ENCODE peak calls at places on chromosome 1, in seven cellular contexts. One of them, this sample, is unnamed.

GRCh38 chr1:192379536-192379935 is 62.7 kb downstream of the RGS21 start:
- DNase-seq in fibroblast of the aortic adventitia: no peak
- DNase-seq in BE2C: no peak
- DNase-seq in left lung: no peak
- DNase-seq in mesendoderm: no peak
- DNase-seq in nephron progenitor cell: no peak
- DNase-seq in G401: no peak
- DNase-seq in this sample: no peak

GRCh38 chr1:32195972-32196823 is 4.2 kb upstream of the CCDC28B start:
- DNase-seq in fibroblast of the aortic adventitia: peak
- DNase-seq in BE2C: no peak
- DNase-seq in left lung: no peak
- DNase-seq in mesendoderm: no peak
- DNase-seq in nephron progenitor cell: no peak
- DNase-seq in G401: no peak
- DNase-seq in this sample: no peak

GRCh38 chr1:234607091-234608025 is 2.6 kb downstream of the IRF2BP2 start:
- DNase-seq in fibroblast of the aortic adventitia: peak
- DNase-seq in BE2C: peak
- DNase-seq in left lung: no peak
- DNase-seq in mesendoderm: peak
- DNase-seq in nephron progenitor cell: peak
- DNase-seq in G401: peak
- DNase-seq in this sample: peak

GRCh38 chr1:197577580-197577979 is 197.7 kb downstream of the DENND1B start:
- DNase-seq in fibroblast of the aortic adventitia: no peak
- DNase-seq in BE2C: no peak
- DNase-seq in left lung: no peak
- DNase-seq in mesendoderm: no peak
- DNase-seq in nephron progenitor cell: no peak
- DNase-seq in G401: no peak
- DNase-seq in this sample: no peak

GRCh38 chr1:15139654-15140350 is 13.7 kb upstream of the TMEM51 start:
- DNase-seq in fibroblast of the aortic adventitia: no peak
- DNase-seq in BE2C: peak
- DNase-seq in left lung: no peak
- DNase-seq in mesendoderm: peak
- DNase-seq in nephron progenitor cell: peak
- DNase-seq in G401: peak
- DNase-seq in this sample: no peak

GRCh38 chr1:53949651-53950050 is 3.5 kb downstream of the LRRC42 start:
- DNase-seq in fibroblast of the aortic adventitia: no peak
- DNase-seq in BE2C: peak
- DNase-seq in left lung: no peak
- DNase-seq in mesendoderm: no peak
- DNase-seq in nephron progenitor cell: peak
- DNase-seq in G401: peak
- DNase-seq in this sample: no peak

GRCh38 chr1:248841702-248842395 is 3.8 kb downstream of the ZNF672 start:
- DNase-seq in fibroblast of the aortic adventitia: peak
- DNase-seq in BE2C: peak
- DNase-seq in left lung: no peak
- DNase-seq in mesendoderm: peak
- DNase-seq in nephron progenitor cell: peak
- DNase-seq in G401: no peak
- DNase-seq in this sample: no peak

GRCh38 chr1:9792156-9793042 is 31.4 kb downstream of the CLSTN1 start:
- DNase-seq in fibroblast of the aortic adventitia: no peak
- DNase-seq in BE2C: peak
- DNase-seq in left lung: no peak
- DNase-seq in mesendoderm: peak
- DNase-seq in nephron progenitor cell: peak
- DNase-seq in G401: peak
- DNase-seq in this sample: no peak

GRCh38 chr1:94698759-94699502 is 121.2 kb upstream of the SLC44A3 start:
- DNase-seq in fibroblast of the aortic adventitia: peak
- DNase-seq in BE2C: no peak
- DNase-seq in left lung: no peak
- DNase-seq in mesendoderm: peak
- DNase-seq in nephron progenitor cell: no peak
- DNase-seq in G401: no peak
- DNase-seq in this sample: no peak

GRCh38 chr1:63327417-63328139 is 5.2 kb downstream of the FOXD3 start:
- DNase-seq in fibroblast of the aortic adventitia: peak
- DNase-seq in BE2C: peak
- DNase-seq in left lung: peak
- DNase-seq in mesendoderm: peak
- DNase-seq in nephron progenitor cell: peak
- DNase-seq in G401: peak
- DNase-seq in this sample: peak

GRCh38 chr1:47323475-47324105 is 9.6 kb upstream of the STIL start:
- DNase-seq in fibroblast of the aortic adventitia: no peak
- DNase-seq in BE2C: no peak
- DNase-seq in left lung: no peak
- DNase-seq in mesendoderm: peak
- DNase-seq in nephron progenitor cell: no peak
- DNase-seq in G401: no peak
- DNase-seq in this sample: no peak

GRCh38 chr1:229756666-229757065 is 130.6 kb downstream of the URB2 start:
- DNase-seq in fibroblast of the aortic adventitia: peak
- DNase-seq in BE2C: no peak
- DNase-seq in left lung: no peak
- DNase-seq in mesendoderm: peak
- DNase-seq in nephron progenitor cell: no peak
- DNase-seq in G401: no peak
- DNase-seq in this sample: no peak